ENCODE peak calls at places on chromosomes 2 and 18, in five cellular contexts. One of them, this sample, is unnamed.

GRCh38 chr2:202378001-202378400 is 1.9 kb downstream of the BMPR2 start:
- DNase-seq in upper lobe of right lung: no peak
- DNase-seq in SK-N-SH: no peak
- DNase-seq in kidney: no peak
- DNase-seq in RWPE1: no peak
- DNase-seq in this sample: peak

GRCh38 chr2:30346475-30347169 is 100.4 kb upstream of the LCLAT1 start:
- DNase-seq in upper lobe of right lung: peak
- DNase-seq in SK-N-SH: no peak
- DNase-seq in RWPE1: no peak
- DNase-seq in kidney: peak
- DNase-seq in this sample: no peak

GRCh38 chr18:59671533-59671932 is 25.7 kb downstream of the CCBE1 start:
- DNase-seq in kidney: no peak
- DNase-seq in SK-N-SH: no peak
- DNase-seq in RWPE1: no peak
- DNase-seq in upper lobe of right lung: no peak
- DNase-seq in this sample: no peak

GRCh38 chr18:22557160-22557941 is 139.6 kb upstream of the CTAGE1 start:
- DNase-seq in upper lobe of right lung: no peak
- DNase-seq in SK-N-SH: no peak
- DNase-seq in RWPE1: no peak
- DNase-seq in kidney: no peak
- DNase-seq in this sample: no peak

GRCh38 chr2:100783986-100784385 is 36.0 kb upstream of the NPAS2 start:
- DNase-seq in upper lobe of right lung: no peak
- DNase-seq in RWPE1: no peak
- DNase-seq in SK-N-SH: no peak
- DNase-seq in kidney: no peak
- DNase-seq in this sample: no peak

GRCh38 chr2:949894-950626 is 589 bp upstream of the SNTG2 start:
- DNase-seq in SK-N-SH: peak
- DNase-seq in kidney: no peak
- DNase-seq in RWPE1: no peak
- DNase-seq in upper lobe of right lung: no peak
- DNase-seq in this sample: no peak

GRCh38 chr2:62149708-62150107 is 46.2 kb upstream of the B3GNT2 start:
- DNase-seq in RWPE1: peak
- DNase-seq in kidney: no peak
- DNase-seq in SK-N-SH: peak
- DNase-seq in upper lobe of right lung: no peak
- DNase-seq in this sample: peak

GRCh38 chr2:30315391-30316055 is 84.2 kb downstream of the LBH start:
- DNase-seq in SK-N-SH: no peak
- DNase-seq in upper lobe of right lung: no peak
- DNase-seq in RWPE1: no peak
- DNase-seq in kidney: no peak
- DNase-seq in this sample: peak

GRCh38 chr18:48820483-48821250 is 130.1 kb downstream of the SMAD7 start:
- DNase-seq in SK-N-SH: no peak
- DNase-seq in kidney: peak
- DNase-seq in RWPE1: no peak
- DNase-seq in upper lobe of right lung: peak
- DNase-seq in this sample: no peak

GRCh38 chr2:132645176-132645575 is 24.8 kb downstream of the LYPD1 start:
- DNase-seq in RWPE1: no peak
- DNase-seq in SK-N-SH: no peak
- DNase-seq in upper lobe of right lung: peak
- DNase-seq in kidney: no peak
- DNase-seq in this sample: no peak

GRCh38 chr2:97656129-97656755 is 7.6 kb downstream of the ACTR1B start:
- DNase-seq in RWPE1: no peak
- DNase-seq in kidney: no peak
- DNase-seq in upper lobe of right lung: no peak
- DNase-seq in SK-N-SH: no peak
- DNase-seq in this sample: no peak

GRCh38 chr2:219249203-219249980 is 3.7 kb upstream of the TUBA4B start:
- DNase-seq in SK-N-SH: no peak
- DNase-seq in RWPE1: peak
- DNase-seq in kidney: peak
- DNase-seq in upper lobe of right lung: peak
- DNase-seq in this sample: peak

GRCh38 chr2:78992451-78992806 is 33.1 kb upstream of the REG3G start:
- DNase-seq in RWPE1: peak
- DNase-seq in upper lobe of right lung: no peak
- DNase-seq in SK-N-SH: peak
- DNase-seq in kidney: no peak
- DNase-seq in this sample: no peak

GRCh38 chr2:235446082-235446481 is 47.8 kb upstream of the AGAP1 start:
- DNase-seq in upper lobe of right lung: no peak
- DNase-seq in kidney: no peak
- DNase-seq in SK-N-SH: no peak
- DNase-seq in RWPE1: no peak
- DNase-seq in this sample: no peak

GRCh38 chr18:34651586-34652369 is 58.3 kb upstream of the DTNA start:
- DNase-seq in RWPE1: no peak
- DNase-seq in SK-N-SH: no peak
- DNase-seq in kidney: no peak
- DNase-seq in upper lobe of right lung: no peak
- DNase-seq in this sample: no peak

DNA sequence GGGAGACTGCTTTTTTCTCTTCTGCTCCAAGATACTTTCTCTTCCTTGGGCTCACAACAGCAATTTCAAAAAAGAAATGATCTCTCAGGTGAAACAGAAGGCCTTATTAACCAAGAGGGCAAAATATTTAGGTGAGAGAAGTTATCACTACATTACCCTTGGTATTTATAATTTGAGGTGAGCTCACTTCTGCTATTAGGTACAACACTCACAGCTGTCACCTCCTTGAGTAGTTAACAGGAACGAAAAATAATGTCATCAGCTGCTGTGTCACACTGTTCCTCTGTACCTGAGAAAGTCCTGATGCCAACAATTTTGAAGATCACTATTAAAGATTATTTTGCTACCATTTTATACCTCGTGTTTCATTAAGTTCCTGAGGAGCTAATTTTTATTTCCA is 205.0 kb downstream of the DLGAP1 start:
- DNase-seq in upper lobe of right lung: no peak
- DNase-seq in RWPE1: no peak
- DNase-seq in SK-N-SH: no peak
- DNase-seq in kidney: no peak
- DNase-seq in this sample: no peak
- TF ChIP-seq CTCF in upper lobe of right lung: no peak
- TF ChIP-seq CTCF in RWPE1: no peak
- TF ChIP-seq CTCF in SK-N-SH: no peak
- TF ChIP-seq CTCF in kidney: no peak
- TF ChIP-seq CTCF in this sample: no peak

GRCh38 chr2:241009601-241010530 is 11.4 kb downstream of the SNED1 start:
- DNase-seq in kidney: peak
- DNase-seq in SK-N-SH: peak
- DNase-seq in upper lobe of right lung: peak
- DNase-seq in RWPE1: peak
- DNase-seq in this sample: peak
- TF ChIP-seq CTCF in kidney: no peak
- TF ChIP-seq CTCF in SK-N-SH: no peak
- TF ChIP-seq CTCF in upper lobe of right lung: no peak
- TF ChIP-seq CTCF in RWPE1: no peak
- TF ChIP-seq CTCF in this sample: no peak

GRCh38 chr18:46386788-46387187 is 270.2 kb downstream of the LOXHD1 start:
- DNase-seq in upper lobe of right lung: no peak
- DNase-seq in SK-N-SH: no peak
- DNase-seq in RWPE1: no peak
- DNase-seq in kidney: peak
- DNase-seq in this sample: no peak

GRCh38 chr18:46392576-46392975 is 264.4 kb downstream of the LOXHD1 start:
- DNase-seq in upper lobe of right lung: no peak
- DNase-seq in RWPE1: no peak
- DNase-seq in kidney: peak
- DNase-seq in SK-N-SH: no peak
- DNase-seq in this sample: no peak

GRCh38 chr18:46388295-46388694 is 268.7 kb downstream of the LOXHD1 start:
- DNase-seq in kidney: peak
- DNase-seq in RWPE1: no peak
- DNase-seq in upper lobe of right lung: no peak
- DNase-seq in SK-N-SH: no peak
- DNase-seq in this sample: peak

GRCh38 chr18:46385124-46385523 is 271.9 kb downstream of the LOXHD1 start:
- DNase-seq in kidney: no peak
- DNase-seq in upper lobe of right lung: no peak
- DNase-seq in SK-N-SH: no peak
- DNase-seq in RWPE1: no peak
- DNase-seq in this sample: no peak

DNA sequence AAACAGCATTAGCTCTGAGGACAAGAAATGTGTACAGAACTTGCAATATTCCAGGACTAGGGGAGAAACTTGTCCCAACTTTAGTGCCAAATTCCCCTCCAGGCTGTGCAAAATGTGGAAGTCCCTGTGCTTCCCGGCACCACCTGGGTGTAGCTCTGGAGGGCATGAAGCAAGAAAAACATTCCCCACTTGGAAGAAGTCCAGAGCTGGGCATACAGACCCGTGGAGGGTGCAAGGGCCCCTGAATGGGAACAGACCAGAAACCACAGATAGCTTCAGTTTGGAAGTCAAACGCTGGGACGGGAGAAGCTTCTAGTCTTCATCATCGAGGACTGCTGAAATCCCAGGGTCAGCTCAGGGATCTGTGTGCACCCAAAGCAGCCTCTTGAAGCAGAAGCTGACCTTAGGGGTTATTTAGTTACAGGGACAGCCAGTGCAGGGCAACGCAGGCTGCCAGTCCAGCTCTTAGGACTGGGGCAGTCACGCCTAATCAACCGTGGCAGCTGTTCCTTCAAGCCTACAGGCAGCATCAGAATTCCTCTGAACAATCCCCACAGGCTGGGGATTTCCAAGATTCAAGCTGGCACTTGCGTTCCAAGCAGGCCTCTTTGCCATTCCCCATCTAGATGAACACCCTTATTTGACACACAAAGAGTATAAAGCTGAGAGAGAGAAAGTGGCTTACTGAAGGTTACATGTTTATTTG is 269.4 kb downstream of the LOXHD1 start:
- DNase-seq in SK-N-SH: peak
- DNase-seq in upper lobe of right lung: no peak
- DNase-seq in RWPE1: peak
- DNase-seq in kidney: peak
- DNase-seq in this sample: peak
- TF ChIP-seq CTCF in SK-N-SH: no peak
- TF ChIP-seq CTCF in upper lobe of right lung: no peak
- TF ChIP-seq CTCF in RWPE1: no peak
- TF ChIP-seq CTCF in kidney: no peak
- TF ChIP-seq CTCF in this sample: no peak

GRCh38 chr2:240013343-240013742 is 11.8 kb downstream of the NDUFA10 start:
- DNase-seq in SK-N-SH: no peak
- DNase-seq in upper lobe of right lung: no peak
- DNase-seq in RWPE1: no peak
- DNase-seq in kidney: no peak
- DNase-seq in this sample: no peak
- TF ChIP-seq CTCF in SK-N-SH: peak
- TF ChIP-seq CTCF in upper lobe of right lung: peak
- TF ChIP-seq CTCF in RWPE1: peak
- TF ChIP-seq CTCF in kidney: no peak
- TF ChIP-seq CTCF in this sample: peak

DNA sequence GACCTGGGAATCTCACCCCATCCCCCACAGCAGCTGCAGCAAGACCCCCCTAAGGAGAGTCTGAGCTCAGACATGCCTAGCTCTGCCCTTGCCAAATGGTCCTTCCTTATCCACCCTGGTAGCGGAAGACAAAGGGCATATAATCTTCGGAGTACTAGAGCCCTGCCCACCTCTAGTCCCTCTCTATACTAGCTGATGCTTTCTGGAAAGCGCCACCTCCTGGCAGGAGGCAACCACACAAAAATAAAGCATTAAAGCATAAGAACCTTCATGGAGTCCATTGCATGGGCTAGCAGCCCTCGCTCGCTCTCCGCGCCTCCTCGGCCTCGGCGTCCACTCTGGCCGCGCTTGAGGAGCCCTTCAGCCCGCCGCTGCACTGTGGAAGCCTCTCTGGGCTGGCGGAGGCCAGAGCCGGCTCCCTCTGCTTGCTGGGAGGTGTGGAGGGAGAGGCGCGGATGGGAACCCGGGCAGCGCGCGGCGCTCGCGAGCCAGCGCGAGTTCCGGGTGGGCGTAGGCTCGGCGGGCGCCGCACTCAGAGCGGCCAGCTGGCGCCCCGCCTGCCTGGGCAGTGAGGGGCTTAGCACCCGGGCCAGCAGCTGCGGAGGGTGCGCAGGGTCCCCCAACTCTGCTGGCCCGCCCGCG is 941.2 kb downstream of the SUCLG1 start:
- DNase-seq in upper lobe of right lung: no peak
- DNase-seq in kidney: no peak
- DNase-seq in SK-N-SH: no peak
- DNase-seq in RWPE1: no peak
- DNase-seq in this sample: no peak
- TF ChIP-seq CTCF in upper lobe of right lung: no peak
- TF ChIP-seq CTCF in kidney: no peak
- TF ChIP-seq CTCF in SK-N-SH: peak
- TF ChIP-seq CTCF in RWPE1: no peak
- TF ChIP-seq CTCF in this sample: no peak

DNA sequence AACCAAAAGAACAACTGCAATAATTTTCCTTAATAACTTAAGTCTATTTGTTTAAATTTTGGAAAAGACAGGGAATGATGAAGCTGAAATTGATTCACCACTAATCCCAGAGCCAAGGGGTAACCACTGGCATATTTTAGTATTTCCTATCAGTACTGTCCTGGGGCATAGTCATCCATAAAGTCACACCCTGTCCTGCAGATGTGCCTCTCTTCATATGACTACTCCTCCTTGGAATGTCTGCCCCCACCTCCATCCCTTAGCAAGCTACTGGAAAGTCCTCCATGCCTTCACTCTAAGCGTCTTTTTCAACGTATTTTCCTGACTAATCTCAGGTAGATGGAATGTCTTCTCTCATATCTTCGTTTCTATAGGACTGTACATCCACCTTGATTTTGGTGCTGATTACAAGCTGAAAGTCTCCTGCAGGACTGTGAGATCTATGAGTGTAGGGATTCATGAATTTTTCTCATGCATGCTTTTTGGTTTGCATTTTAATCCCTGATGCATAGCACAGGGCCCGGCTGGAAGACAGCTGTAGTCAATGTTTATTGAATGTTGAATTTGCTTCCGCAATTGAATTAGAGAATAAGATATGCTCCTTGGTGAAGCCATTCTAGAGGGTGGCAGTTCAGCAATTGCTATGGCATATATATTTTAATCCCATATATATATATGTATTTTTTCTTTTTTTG is 85.6 kb downstream of the MOGAT1 start:
- DNase-seq in upper lobe of right lung: no peak
- DNase-seq in SK-N-SH: no peak
- DNase-seq in RWPE1: peak
- DNase-seq in kidney: no peak
- DNase-seq in this sample: peak
- TF ChIP-seq CTCF in upper lobe of right lung: no peak
- TF ChIP-seq CTCF in SK-N-SH: no peak
- TF ChIP-seq CTCF in RWPE1: no peak
- TF ChIP-seq CTCF in kidney: no peak
- TF ChIP-seq CTCF in this sample: no peak